ENCODE peak calls at places on chromosome 19, in eight cellular contexts. One of them, this sample, is unnamed. For H3K9me3, the result is how much of the 10 kb centered on the place peaks cover.

GRCh38 chr19:18282021-18282787 is 782 bp upstream of the JUND start:
- DNase-seq in tibial artery: peak
- DNase-seq in colonic mucosa: peak
- DNase-seq in Karpas-422: no peak
- DNase-seq in left lung: peak
- DNase-seq in CD4-positive, alpha-beta T cell: no peak
- DNase-seq in CD4-positive, alpha-beta memory T cell: no peak
- DNase-seq in left ventricle myocardium inferior: no peak
- DNase-seq in this sample: no peak

GRCh38 chr19:29245221-29245620 is 32.3 kb upstream of the UQCRFS1 start:
- DNase-seq in tibial artery: no peak
- DNase-seq in colonic mucosa: no peak
- DNase-seq in Karpas-422: no peak
- DNase-seq in left lung: no peak
- DNase-seq in CD4-positive, alpha-beta T cell: no peak
- DNase-seq in CD4-positive, alpha-beta memory T cell: no peak
- DNase-seq in left ventricle myocardium inferior: no peak
- DNase-seq in this sample: no peak

GRCh38 chr19:29563688-29564087 is 37.9 kb downstream of the VSTM2B start:
- DNase-seq in tibial artery: peak
- DNase-seq in colonic mucosa: no peak
- DNase-seq in Karpas-422: no peak
- DNase-seq in left lung: no peak
- DNase-seq in CD4-positive, alpha-beta T cell: no peak
- DNase-seq in CD4-positive, alpha-beta memory T cell: no peak
- DNase-seq in left ventricle myocardium inferior: no peak
- DNase-seq in this sample: no peak

GRCh38 chr19:8208710-8209110 is 460 bp upstream of the CERS4 start:
- DNase-seq in tibial artery: peak
- DNase-seq in colonic mucosa: peak
- DNase-seq in Karpas-422: no peak
- DNase-seq in left lung: peak
- DNase-seq in CD4-positive, alpha-beta T cell: no peak
- DNase-seq in CD4-positive, alpha-beta memory T cell: no peak
- DNase-seq in left ventricle myocardium inferior: peak
- DNase-seq in this sample: no peak

GRCh38 chr19:35045667-35046300 is 4.3 kb downstream of the HPN start:
- DNase-seq in tibial artery: no peak
- DNase-seq in colonic mucosa: no peak
- DNase-seq in Karpas-422: peak
- DNase-seq in left lung: peak
- DNase-seq in CD4-positive, alpha-beta T cell: no peak
- DNase-seq in CD4-positive, alpha-beta memory T cell: peak
- DNase-seq in left ventricle myocardium inferior: no peak
- DNase-seq in this sample: peak

GRCh38 chr19:3969435-3970312 is 1.2 kb downstream of the DAPK3 start:
- DNase-seq in tibial artery: peak
- DNase-seq in colonic mucosa: no peak
- DNase-seq in Karpas-422: no peak
- DNase-seq in left lung: no peak
- DNase-seq in CD4-positive, alpha-beta T cell: no peak
- DNase-seq in CD4-positive, alpha-beta memory T cell: no peak
- DNase-seq in left ventricle myocardium inferior: no peak
- DNase-seq in this sample: no peak

GRCh38 chr19:31530781-31531180 is 181.5 kb upstream of the TSHZ3 start:
- DNase-seq in tibial artery: no peak
- DNase-seq in colonic mucosa: no peak
- DNase-seq in Karpas-422: no peak
- DNase-seq in left lung: no peak
- DNase-seq in CD4-positive, alpha-beta T cell: no peak
- DNase-seq in CD4-positive, alpha-beta memory T cell: no peak
- DNase-seq in left ventricle myocardium inferior: no peak
- DNase-seq in this sample: no peak

GRCh38 chr19:20926796-20927195 is 3.7 kb downstream of the ZNF85 start:
- DNase-seq in tibial artery: no peak
- DNase-seq in colonic mucosa: no peak
- DNase-seq in Karpas-422: no peak
- DNase-seq in left lung: no peak
- DNase-seq in CD4-positive, alpha-beta T cell: no peak
- DNase-seq in CD4-positive, alpha-beta memory T cell: no peak
- DNase-seq in left ventricle myocardium inferior: no peak
- DNase-seq in this sample: no peak

GRCh38 chr19:50276370-50277063 is 52.7 kb downstream of the KCNC3 start:
- DNase-seq in tibial artery: no peak
- DNase-seq in colonic mucosa: no peak
- DNase-seq in Karpas-422: no peak
- DNase-seq in left lung: no peak
- DNase-seq in CD4-positive, alpha-beta T cell: no peak
- DNase-seq in CD4-positive, alpha-beta memory T cell: no peak
- DNase-seq in left ventricle myocardium inferior: no peak
- DNase-seq in this sample: no peak

GRCh38 chr19:10113592-10113963 is 2.1 kb downstream of the P2RY11 start:
- DNase-seq in tibial artery: no peak
- DNase-seq in colonic mucosa: no peak
- DNase-seq in Karpas-422: peak
- DNase-seq in left lung: no peak
- DNase-seq in CD4-positive, alpha-beta T cell: no peak
- DNase-seq in CD4-positive, alpha-beta memory T cell: no peak
- DNase-seq in left ventricle myocardium inferior: no peak
- DNase-seq in this sample: no peak

GRCh38 chr19:5718032-5718578 is 1.8 kb downstream of the LONP1 start:
- DNase-seq in tibial artery: no peak
- DNase-seq in colonic mucosa: no peak
- DNase-seq in Karpas-422: no peak
- DNase-seq in left lung: peak
- DNase-seq in CD4-positive, alpha-beta T cell: no peak
- DNase-seq in CD4-positive, alpha-beta memory T cell: no peak
- DNase-seq in left ventricle myocardium inferior: no peak
- DNase-seq in this sample: no peak

GRCh38 chr19:17406039-17406886 is 833 bp upstream of the BST2 start:
- DNase-seq in tibial artery: no peak
- DNase-seq in colonic mucosa: no peak
- DNase-seq in Karpas-422: no peak
- DNase-seq in left lung: no peak
- DNase-seq in CD4-positive, alpha-beta T cell: no peak
- DNase-seq in CD4-positive, alpha-beta memory T cell: no peak
- DNase-seq in left ventricle myocardium inferior: no peak
- DNase-seq in this sample: no peak

GRCh38 chr19:17505218-17505617 is 6.2 kb upstream of the PGLS start:
- DNase-seq in tibial artery: no peak
- DNase-seq in colonic mucosa: no peak
- DNase-seq in Karpas-422: no peak
- DNase-seq in left lung: no peak
- DNase-seq in CD4-positive, alpha-beta T cell: no peak
- DNase-seq in CD4-positive, alpha-beta memory T cell: no peak
- DNase-seq in left ventricle myocardium inferior: no peak
- DNase-seq in this sample: no peak

GRCh38 chr19:17420267-17420924 is 549 bp downstream of the MVB12A start:
- DNase-seq in tibial artery: peak
- DNase-seq in colonic mucosa: peak
- DNase-seq in Karpas-422: no peak
- DNase-seq in left lung: peak
- DNase-seq in CD4-positive, alpha-beta T cell: peak
- DNase-seq in CD4-positive, alpha-beta memory T cell: peak
- DNase-seq in left ventricle myocardium inferior: peak
- DNase-seq in this sample: no peak

GRCh38 chr19:3321696-3322095 is 44.7 kb upstream of the NFIC start:
- DNase-seq in tibial artery: no peak
- DNase-seq in colonic mucosa: no peak
- DNase-seq in Karpas-422: no peak
- DNase-seq in left lung: no peak
- DNase-seq in CD4-positive, alpha-beta T cell: no peak
- DNase-seq in CD4-positive, alpha-beta memory T cell: no peak
- DNase-seq in left ventricle myocardium inferior: no peak
- DNase-seq in this sample: no peak

GRCh38 chr19:18029617-18030338 is 21.8 kb downstream of the ARRDC2 start:
- DNase-seq in tibial artery: no peak
- DNase-seq in colonic mucosa: peak
- DNase-seq in Karpas-422: no peak
- DNase-seq in left lung: no peak
- DNase-seq in CD4-positive, alpha-beta T cell: no peak
- DNase-seq in CD4-positive, alpha-beta memory T cell: no peak
- DNase-seq in left ventricle myocardium inferior: no peak
- DNase-seq in this sample: no peak

GRCh38 chr19:46555684-46556083 is 45.4 kb upstream of the CALM3 start:
- DNase-seq in tibial artery: no peak
- DNase-seq in colonic mucosa: no peak
- DNase-seq in Karpas-422: no peak
- DNase-seq in left lung: no peak
- DNase-seq in CD4-positive, alpha-beta T cell: no peak
- DNase-seq in CD4-positive, alpha-beta memory T cell: no peak
- DNase-seq in left ventricle myocardium inferior: no peak
- DNase-seq in this sample: no peak

GRCh38 chr19:46546194-46546896 is 50.7 kb upstream of the PNMA8B start:
- DNase-seq in tibial artery: no peak
- DNase-seq in colonic mucosa: peak
- DNase-seq in Karpas-422: peak
- DNase-seq in left lung: no peak
- DNase-seq in CD4-positive, alpha-beta T cell: no peak
- DNase-seq in CD4-positive, alpha-beta memory T cell: no peak
- DNase-seq in left ventricle myocardium inferior: no peak
- DNase-seq in this sample: no peak

GRCh38 chr19:46551175-46551574 is 50.0 kb upstream of the CALM3 start:
- DNase-seq in tibial artery: no peak
- DNase-seq in colonic mucosa: no peak
- DNase-seq in Karpas-422: no peak
- DNase-seq in left lung: no peak
- DNase-seq in CD4-positive, alpha-beta T cell: no peak
- DNase-seq in CD4-positive, alpha-beta memory T cell: no peak
- DNase-seq in left ventricle myocardium inferior: no peak
- DNase-seq in this sample: no peak

GRCh38 chr19:46550684-46551083 is 50.4 kb upstream of the CALM3 start:
- DNase-seq in tibial artery: no peak
- DNase-seq in colonic mucosa: no peak
- DNase-seq in Karpas-422: no peak
- DNase-seq in left lung: no peak
- DNase-seq in CD4-positive, alpha-beta T cell: no peak
- DNase-seq in CD4-positive, alpha-beta memory T cell: no peak
- DNase-seq in left ventricle myocardium inferior: no peak
- DNase-seq in this sample: no peak
- H3K9me3 ChIP-seq in tibial artery: under half
- H3K9me3 ChIP-seq in colonic mucosa: under half
- H3K9me3 ChIP-seq in Karpas-422: under half
- H3K9me3 ChIP-seq in left lung: under half
- H3K9me3 ChIP-seq in CD4-positive, alpha-beta T cell: under half
- H3K9me3 ChIP-seq in CD4-positive, alpha-beta memory T cell: under half
- H3K9me3 ChIP-seq in left ventricle myocardium inferior: under half
- H3K9me3 ChIP-seq in this sample: under half

GRCh38 chr19:12346896-12347295 is 13.5 kb upstream of the ZNF563 start:
- DNase-seq in tibial artery: no peak
- DNase-seq in colonic mucosa: no peak
- DNase-seq in Karpas-422: peak
- DNase-seq in left lung: no peak
- DNase-seq in CD4-positive, alpha-beta T cell: no peak
- DNase-seq in CD4-positive, alpha-beta memory T cell: peak
- DNase-seq in left ventricle myocardium inferior: no peak
- DNase-seq in this sample: no peak
- H3K9me3 ChIP-seq in tibial artery: under half
- H3K9me3 ChIP-seq in colonic mucosa: under half
- H3K9me3 ChIP-seq in Karpas-422: under half
- H3K9me3 ChIP-seq in left lung: under half
- H3K9me3 ChIP-seq in CD4-positive, alpha-beta T cell: under half
- H3K9me3 ChIP-seq in CD4-positive, alpha-beta memory T cell: under half
- H3K9me3 ChIP-seq in left ventricle myocardium inferior: half or more
- H3K9me3 ChIP-seq in this sample: under half

GRCh38 chr19:6796278-6796677 is 23.8 kb downstream of the VAV1 start:
- DNase-seq in tibial artery: no peak
- DNase-seq in colonic mucosa: no peak
- DNase-seq in Karpas-422: no peak
- DNase-seq in left lung: no peak
- DNase-seq in CD4-positive, alpha-beta T cell: no peak
- DNase-seq in CD4-positive, alpha-beta memory T cell: no peak
- DNase-seq in left ventricle myocardium inferior: no peak
- DNase-seq in this sample: no peak

GRCh38 chr19:6794817-6795431 is 22.4 kb downstream of the VAV1 start:
- DNase-seq in tibial artery: no peak
- DNase-seq in colonic mucosa: no peak
- DNase-seq in Karpas-422: no peak
- DNase-seq in left lung: no peak
- DNase-seq in CD4-positive, alpha-beta T cell: no peak
- DNase-seq in CD4-positive, alpha-beta memory T cell: no peak
- DNase-seq in left ventricle myocardium inferior: no peak
- DNase-seq in this sample: no peak

GRCh38 chr19:6793411-6793810 is 20.9 kb downstream of the VAV1 start:
- DNase-seq in tibial artery: no peak
- DNase-seq in colonic mucosa: no peak
- DNase-seq in Karpas-422: no peak
- DNase-seq in left lung: no peak
- DNase-seq in CD4-positive, alpha-beta T cell: no peak
- DNase-seq in CD4-positive, alpha-beta memory T cell: no peak
- DNase-seq in left ventricle myocardium inferior: no peak
- DNase-seq in this sample: no peak

GRCh38 chr19:6791237-6791636 is 18.7 kb downstream of the VAV1 start:
- DNase-seq in tibial artery: no peak
- DNase-seq in colonic mucosa: no peak
- DNase-seq in Karpas-422: no peak
- DNase-seq in left lung: no peak
- DNase-seq in CD4-positive, alpha-beta T cell: no peak
- DNase-seq in CD4-positive, alpha-beta memory T cell: no peak
- DNase-seq in left ventricle myocardium inferior: no peak
- DNase-seq in this sample: no peak

GRCh38 chr19:6793973-6794372 is 21.5 kb downstream of the VAV1 start:
- DNase-seq in tibial artery: no peak
- DNase-seq in colonic mucosa: no peak
- DNase-seq in Karpas-422: no peak
- DNase-seq in left lung: no peak
- DNase-seq in CD4-positive, alpha-beta T cell: no peak
- DNase-seq in CD4-positive, alpha-beta memory T cell: no peak
- DNase-seq in left ventricle myocardium inferior: no peak
- DNase-seq in this sample: no peak
- H3K9me3 ChIP-seq in tibial artery: under half
- H3K9me3 ChIP-seq in colonic mucosa: under half
- H3K9me3 ChIP-seq in Karpas-422: under half
- H3K9me3 ChIP-seq in left lung: under half
- H3K9me3 ChIP-seq in CD4-positive, alpha-beta T cell: under half
- H3K9me3 ChIP-seq in CD4-positive, alpha-beta memory T cell: under half
- H3K9me3 ChIP-seq in left ventricle myocardium inferior: under half
- H3K9me3 ChIP-seq in this sample: under half

DNA sequence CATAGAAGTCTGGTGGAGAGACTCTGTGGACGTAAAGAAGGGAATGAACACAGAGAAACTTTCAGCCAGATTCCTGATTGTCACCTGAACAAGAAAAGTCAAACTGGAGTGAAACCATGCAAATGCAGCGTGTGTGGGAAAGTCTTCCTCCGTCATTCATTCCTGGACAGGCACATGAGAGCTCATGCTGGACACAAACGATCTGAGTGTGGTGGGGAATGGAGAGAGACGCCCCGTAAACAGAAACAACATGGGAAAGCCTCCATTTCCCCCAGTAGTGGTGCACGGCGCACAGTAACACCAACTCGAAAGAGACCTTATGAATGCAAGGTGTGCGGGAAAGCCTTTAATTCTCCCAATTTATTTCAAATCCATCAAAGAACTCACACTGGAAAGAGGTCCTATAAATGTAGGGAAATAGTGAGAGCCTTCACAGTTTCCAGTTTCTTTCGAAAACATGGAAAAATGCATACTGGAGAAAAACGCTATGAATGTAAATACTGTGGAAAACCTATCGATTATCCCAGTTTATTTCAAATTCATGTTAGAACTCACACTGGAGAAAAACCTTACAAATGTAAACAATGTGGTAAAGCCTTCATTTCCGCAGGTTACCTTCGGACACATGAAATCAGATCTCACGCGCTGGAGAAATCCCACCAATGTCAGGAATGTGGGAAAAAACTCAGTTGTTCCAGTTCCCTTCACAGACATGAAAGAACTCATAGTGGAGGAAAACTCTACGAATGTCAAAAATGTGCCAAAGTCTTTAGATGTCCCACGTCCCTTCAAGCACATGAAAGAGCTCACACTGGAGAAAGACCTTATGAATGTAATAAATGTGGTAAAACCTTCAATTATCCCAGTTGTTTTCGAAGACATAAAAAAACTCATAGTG is 10.8 kb downstream of the ZNF101 start:
- DNase-seq in tibial artery: no peak
- DNase-seq in colonic mucosa: no peak
- DNase-seq in Karpas-422: no peak
- DNase-seq in left lung: no peak
- DNase-seq in CD4-positive, alpha-beta T cell: no peak
- DNase-seq in CD4-positive, alpha-beta memory T cell: no peak
- DNase-seq in left ventricle myocardium inferior: no peak
- DNase-seq in this sample: no peak
- H3K9me3 ChIP-seq in tibial artery: under half
- H3K9me3 ChIP-seq in colonic mucosa: under half
- H3K9me3 ChIP-seq in Karpas-422: under half
- H3K9me3 ChIP-seq in left lung: under half
- H3K9me3 ChIP-seq in CD4-positive, alpha-beta T cell: half or more
- H3K9me3 ChIP-seq in CD4-positive, alpha-beta memory T cell: under half
- H3K9me3 ChIP-seq in left ventricle myocardium inferior: half or more
- H3K9me3 ChIP-seq in this sample: under half